ENCODE peak calls at places on chromosome 2, in ten cellular contexts. One of them, this sample, is unnamed. For H3K27me3 and H3K36me3, the result is how much of the 10 kb centered on the place peaks cover.

GRCh38 chr2:189217546-189217945 is 38.0 kb upstream of the COL5A2 start:
- DNase-seq in aorta: peak
- DNase-seq in CD4-positive, alpha-beta memory T cell: no peak
- DNase-seq in breast epithelium: no peak
- DNase-seq in heart left ventricle: no peak
- DNase-seq in endodermal cell: peak
- DNase-seq in astrocyte: peak
- DNase-seq in GM23338: peak
- DNase-seq in HCT116: no peak
- DNase-seq in PC-3: no peak
- DNase-seq in this sample: no peak

GRCh38 chr2:65355190-65355831 is 77.1 kb downstream of the SPRED2 start:
- DNase-seq in breast epithelium: no peak
- DNase-seq in CD4-positive, alpha-beta memory T cell: no peak
- DNase-seq in astrocyte: peak
- DNase-seq in endodermal cell: no peak
- DNase-seq in aorta: no peak
- DNase-seq in GM23338: no peak
- DNase-seq in PC-3: peak
- DNase-seq in HCT116: no peak
- DNase-seq in heart left ventricle: no peak
- DNase-seq in this sample: no peak

GRCh38 chr2:30421551-30422436 is 25.3 kb upstream of the LCLAT1 start:
- DNase-seq in heart left ventricle: no peak
- DNase-seq in HCT116: no peak
- DNase-seq in breast epithelium: no peak
- DNase-seq in PC-3: no peak
- DNase-seq in aorta: no peak
- DNase-seq in CD4-positive, alpha-beta memory T cell: peak
- DNase-seq in endodermal cell: peak
- DNase-seq in astrocyte: peak
- DNase-seq in GM23338: peak
- DNase-seq in this sample: no peak

GRCh38 chr2:83531211-83531610 is 927.9 kb downstream of the SUCLG1 start:
- DNase-seq in heart left ventricle: no peak
- DNase-seq in endodermal cell: no peak
- DNase-seq in GM23338: no peak
- DNase-seq in aorta: no peak
- DNase-seq in astrocyte: peak
- DNase-seq in CD4-positive, alpha-beta memory T cell: no peak
- DNase-seq in HCT116: no peak
- DNase-seq in breast epithelium: no peak
- DNase-seq in PC-3: no peak
- DNase-seq in this sample: no peak

GRCh38 chr2:190860985-190861721 is 19.5 kb upstream of the GLS start:
- DNase-seq in astrocyte: peak
- DNase-seq in HCT116: no peak
- DNase-seq in breast epithelium: no peak
- DNase-seq in CD4-positive, alpha-beta memory T cell: no peak
- DNase-seq in aorta: no peak
- DNase-seq in endodermal cell: peak
- DNase-seq in PC-3: no peak
- DNase-seq in GM23338: peak
- DNase-seq in heart left ventricle: no peak
- DNase-seq in this sample: no peak

GRCh38 chr2:233209117-233209977 is 42.1 kb upstream of the ATG16L1 start:
- DNase-seq in heart left ventricle: no peak
- DNase-seq in astrocyte: peak
- DNase-seq in aorta: no peak
- DNase-seq in breast epithelium: no peak
- DNase-seq in GM23338: peak
- DNase-seq in PC-3: peak
- DNase-seq in endodermal cell: peak
- DNase-seq in HCT116: peak
- DNase-seq in CD4-positive, alpha-beta memory T cell: no peak
- DNase-seq in this sample: no peak

GRCh38 chr2:145137211-145137610 is 617.3 kb upstream of the ZEB2 start:
- DNase-seq in HCT116: no peak
- DNase-seq in breast epithelium: no peak
- DNase-seq in PC-3: peak
- DNase-seq in GM23338: no peak
- DNase-seq in heart left ventricle: no peak
- DNase-seq in CD4-positive, alpha-beta memory T cell: no peak
- DNase-seq in endodermal cell: no peak
- DNase-seq in aorta: no peak
- DNase-seq in astrocyte: no peak
- DNase-seq in this sample: no peak

GRCh38 chr2:100247256-100248043 is 74.9 kb downstream of the LONRF2 start:
- DNase-seq in breast epithelium: no peak
- DNase-seq in HCT116: no peak
- DNase-seq in CD4-positive, alpha-beta memory T cell: no peak
- DNase-seq in GM23338: no peak
- DNase-seq in endodermal cell: no peak
- DNase-seq in PC-3: no peak
- DNase-seq in astrocyte: no peak
- DNase-seq in heart left ventricle: no peak
- DNase-seq in aorta: no peak
- DNase-seq in this sample: no peak

GRCh38 chr2:26432856-26433255 is 31.1 kb downstream of the DRC1 start:
- DNase-seq in CD4-positive, alpha-beta memory T cell: no peak
- DNase-seq in aorta: no peak
- DNase-seq in astrocyte: peak
- DNase-seq in HCT116: no peak
- DNase-seq in endodermal cell: no peak
- DNase-seq in PC-3: no peak
- DNase-seq in heart left ventricle: no peak
- DNase-seq in breast epithelium: no peak
- DNase-seq in GM23338: no peak
- DNase-seq in this sample: no peak

GRCh38 chr2:185215497-185215896 is 523.1 kb upstream of the FSIP2 start:
- DNase-seq in GM23338: peak
- DNase-seq in endodermal cell: peak
- DNase-seq in PC-3: no peak
- DNase-seq in breast epithelium: no peak
- DNase-seq in astrocyte: no peak
- DNase-seq in aorta: no peak
- DNase-seq in heart left ventricle: no peak
- DNase-seq in HCT116: no peak
- DNase-seq in CD4-positive, alpha-beta memory T cell: no peak
- DNase-seq in this sample: no peak

GRCh38 chr2:39213015-39213414 is 30.8 kb downstream of the CDKL4 start:
- DNase-seq in CD4-positive, alpha-beta memory T cell: no peak
- DNase-seq in heart left ventricle: no peak
- DNase-seq in aorta: no peak
- DNase-seq in astrocyte: no peak
- DNase-seq in GM23338: no peak
- DNase-seq in endodermal cell: no peak
- DNase-seq in breast epithelium: no peak
- DNase-seq in HCT116: no peak
- DNase-seq in PC-3: no peak
- DNase-seq in this sample: no peak

GRCh38 chr2:47650001-47650535 is 132.9 kb upstream of the MSH6 start:
- DNase-seq in endodermal cell: no peak
- DNase-seq in GM23338: no peak
- DNase-seq in breast epithelium: no peak
- DNase-seq in HCT116: no peak
- DNase-seq in astrocyte: no peak
- DNase-seq in PC-3: no peak
- DNase-seq in CD4-positive, alpha-beta memory T cell: no peak
- DNase-seq in heart left ventricle: no peak
- DNase-seq in aorta: no peak
- DNase-seq in this sample: no peak

GRCh38 chr2:157777425-157777824 is 98.7 kb downstream of the ACVR1 start:
- DNase-seq in breast epithelium: no peak
- DNase-seq in aorta: peak
- DNase-seq in endodermal cell: peak
- DNase-seq in heart left ventricle: no peak
- DNase-seq in CD4-positive, alpha-beta memory T cell: no peak
- DNase-seq in PC-3: peak
- DNase-seq in HCT116: peak
- DNase-seq in GM23338: peak
- DNase-seq in astrocyte: no peak
- DNase-seq in this sample: no peak

GRCh38 chr2:120536141-120536540 is 190.2 kb downstream of the INHBB start:
- DNase-seq in heart left ventricle: peak
- DNase-seq in HCT116: no peak
- DNase-seq in PC-3: no peak
- DNase-seq in astrocyte: no peak
- DNase-seq in CD4-positive, alpha-beta memory T cell: no peak
- DNase-seq in aorta: no peak
- DNase-seq in GM23338: no peak
- DNase-seq in endodermal cell: no peak
- DNase-seq in breast epithelium: no peak
- DNase-seq in this sample: peak

GRCh38 chr2:58973831-58974281 is 732.7 kb upstream of the FANCL start:
- DNase-seq in CD4-positive, alpha-beta memory T cell: no peak
- DNase-seq in endodermal cell: peak
- DNase-seq in aorta: no peak
- DNase-seq in breast epithelium: no peak
- DNase-seq in PC-3: no peak
- DNase-seq in astrocyte: peak
- DNase-seq in GM23338: peak
- DNase-seq in HCT116: no peak
- DNase-seq in heart left ventricle: no peak
- DNase-seq in this sample: no peak

GRCh38 chr2:238031749-238032148 is 29.1 kb upstream of the SCLY start:
- DNase-seq in heart left ventricle: no peak
- DNase-seq in aorta: no peak
- DNase-seq in endodermal cell: no peak
- DNase-seq in CD4-positive, alpha-beta memory T cell: no peak
- DNase-seq in HCT116: no peak
- DNase-seq in GM23338: no peak
- DNase-seq in breast epithelium: no peak
- DNase-seq in PC-3: no peak
- DNase-seq in astrocyte: no peak
- DNase-seq in this sample: no peak

GRCh38 chr2:9336209-9336533 is 87.2 kb downstream of the ITGB1BP1 start:
- DNase-seq in astrocyte: peak
- DNase-seq in GM23338: no peak
- DNase-seq in HCT116: no peak
- DNase-seq in heart left ventricle: no peak
- DNase-seq in aorta: no peak
- DNase-seq in endodermal cell: no peak
- DNase-seq in PC-3: no peak
- DNase-seq in CD4-positive, alpha-beta memory T cell: no peak
- DNase-seq in breast epithelium: no peak
- DNase-seq in this sample: no peak

GRCh38 chr2:148201075-148202004 is 180.4 kb downstream of the MBD5 start:
- DNase-seq in astrocyte: no peak
- DNase-seq in CD4-positive, alpha-beta memory T cell: no peak
- DNase-seq in breast epithelium: no peak
- DNase-seq in HCT116: peak
- DNase-seq in PC-3: peak
- DNase-seq in heart left ventricle: peak
- DNase-seq in endodermal cell: peak
- DNase-seq in GM23338: peak
- DNase-seq in aorta: peak
- DNase-seq in this sample: no peak

GRCh38 chr2:241958818-241959545 is 89.5 kb downstream of the RTP5 start:
- DNase-seq in astrocyte: no peak
- DNase-seq in HCT116: no peak
- DNase-seq in endodermal cell: no peak
- DNase-seq in breast epithelium: no peak
- DNase-seq in aorta: no peak
- DNase-seq in CD4-positive, alpha-beta memory T cell: no peak
- DNase-seq in GM23338: no peak
- DNase-seq in PC-3: no peak
- DNase-seq in heart left ventricle: no peak
- DNase-seq in this sample: no peak

GRCh38 chr2:152175012-152175367 is 573 bp downstream of the STAM2 start:
- DNase-seq in aorta: no peak
- DNase-seq in astrocyte: no peak
- DNase-seq in endodermal cell: no peak
- DNase-seq in HCT116: no peak
- DNase-seq in heart left ventricle: no peak
- DNase-seq in PC-3: peak
- DNase-seq in GM23338: no peak
- DNase-seq in breast epithelium: no peak
- DNase-seq in CD4-positive, alpha-beta memory T cell: no peak
- DNase-seq in this sample: no peak
- H3K27ac ChIP-seq in aorta: peak
- H3K27ac ChIP-seq in astrocyte: peak
- H3K27ac ChIP-seq in endodermal cell: peak
- H3K27ac ChIP-seq in HCT116: peak
- H3K27ac ChIP-seq in heart left ventricle: peak
- H3K27ac ChIP-seq in PC-3: peak
- H3K27ac ChIP-seq in GM23338: peak
- H3K27ac ChIP-seq in breast epithelium: peak
- H3K27ac ChIP-seq in CD4-positive, alpha-beta memory T cell: peak
- H3K27ac ChIP-seq in this sample: peak

DNA sequence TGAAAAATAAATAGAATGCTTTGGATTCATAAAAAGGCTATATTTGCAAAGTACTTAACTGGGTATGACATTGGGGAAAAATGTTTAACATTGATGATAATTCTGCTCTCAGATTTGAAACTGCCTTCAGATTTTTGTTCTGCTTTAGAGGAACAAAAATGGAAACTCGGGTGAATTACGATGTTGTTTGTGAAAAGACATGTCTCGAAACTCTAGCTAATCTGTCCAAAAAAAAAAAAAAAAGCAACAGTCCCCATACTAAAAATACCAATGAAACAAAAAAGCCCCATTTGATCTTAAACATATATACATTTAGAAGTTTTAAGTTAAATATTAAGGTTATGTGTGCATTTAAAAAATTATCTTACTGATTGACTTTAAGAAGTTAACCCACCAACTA is 3.0 kb downstream of the ZDBF2 start:
- DNase-seq in aorta: no peak
- DNase-seq in heart left ventricle: no peak
- DNase-seq in breast epithelium: no peak
- DNase-seq in GM23338: no peak
- DNase-seq in endodermal cell: no peak
- DNase-seq in astrocyte: no peak
- DNase-seq in CD4-positive, alpha-beta memory T cell: no peak
- DNase-seq in PC-3: no peak
- DNase-seq in HCT116: no peak
- DNase-seq in this sample: no peak
- H3K27me3 ChIP-seq in aorta: under half
- H3K27me3 ChIP-seq in heart left ventricle: under half
- H3K27me3 ChIP-seq in breast epithelium: under half
- H3K27me3 ChIP-seq in GM23338: under half
- H3K27me3 ChIP-seq in endodermal cell: under half
- H3K27me3 ChIP-seq in astrocyte: under half
- H3K27me3 ChIP-seq in CD4-positive, alpha-beta memory T cell: under half
- H3K27me3 ChIP-seq in PC-3: under half
- H3K27me3 ChIP-seq in HCT116: under half
- H3K27me3 ChIP-seq in this sample: under half

GRCh38 chr2:15623898-15624541 is 32.4 kb downstream of the DDX1 start:
- DNase-seq in aorta: no peak
- DNase-seq in breast epithelium: no peak
- DNase-seq in astrocyte: no peak
- DNase-seq in PC-3: no peak
- DNase-seq in HCT116: no peak
- DNase-seq in CD4-positive, alpha-beta memory T cell: no peak
- DNase-seq in GM23338: no peak
- DNase-seq in heart left ventricle: no peak
- DNase-seq in endodermal cell: no peak
- DNase-seq in this sample: no peak
- H3K36me3 ChIP-seq in aorta: under half
- H3K36me3 ChIP-seq in breast epithelium: under half
- H3K36me3 ChIP-seq in astrocyte: half or more
- H3K36me3 ChIP-seq in PC-3: half or more
- H3K36me3 ChIP-seq in HCT116: half or more
- H3K36me3 ChIP-seq in CD4-positive, alpha-beta memory T cell: under half
- H3K36me3 ChIP-seq in GM23338: half or more
- H3K36me3 ChIP-seq in heart left ventricle: half or more
- H3K36me3 ChIP-seq in endodermal cell: half or more
- H3K36me3 ChIP-seq in this sample: under half

GRCh38 chr2:101779652-101780051 is 82.1 kb downstream of the MAP4K4 start:
- DNase-seq in PC-3: no peak
- DNase-seq in breast epithelium: no peak
- DNase-seq in heart left ventricle: no peak
- DNase-seq in HCT116: no peak
- DNase-seq in endodermal cell: no peak
- DNase-seq in aorta: no peak
- DNase-seq in astrocyte: no peak
- DNase-seq in CD4-positive, alpha-beta memory T cell: no peak
- DNase-seq in GM23338: no peak
- DNase-seq in this sample: no peak
- H3K27ac ChIP-seq in PC-3: no peak
- H3K27ac ChIP-seq in breast epithelium: no peak
- H3K27ac ChIP-seq in heart left ventricle: no peak
- H3K27ac ChIP-seq in HCT116: no peak
- H3K27ac ChIP-seq in endodermal cell: no peak
- H3K27ac ChIP-seq in aorta: no peak
- H3K27ac ChIP-seq in astrocyte: no peak
- H3K27ac ChIP-seq in CD4-positive, alpha-beta memory T cell: no peak
- H3K27ac ChIP-seq in GM23338: no peak
- H3K27ac ChIP-seq in this sample: no peak

This sample was measured in pancreas.